ENCODE peak calls at places on chromosomes 1 and 21, in seven cellular contexts. J, L, W, H, D, Y and M are unnamed samples.

GRCh38 chr1:36248250-36248894 is 24.1 kb downstream of the THRAP3 start:
- DNase-seq in J (no peak), L (peak), W (peak), H (no peak), D (peak), Y (peak), M (peak)

GRCh38 chr1:206631085-206631509 is 4.2 kb upstream of the DYRK3 start:
- DNase-seq in J (no peak), L (peak), W (no peak), H (peak), D (no peak), Y (peak), M (no peak)

GRCh38 chr1:7289694-7290093 is 481.4 kb upstream of the VAMP3 start:
- DNase-seq in J (no peak), L (no peak), W (no peak), H (no peak), D (no peak), Y (no peak), M (no peak)

GRCh38 chr1:29426701-29427279 is 190.5 kb downstream of the PTPRU start:
- DNase-seq in J (no peak), L (no peak), W (no peak), H (peak), D (no peak), Y (no peak), M (no peak)

GRCh38 chr1:213745451-213745850 is 242.3 kb upstream of the PROX1 start:
- DNase-seq in J (no peak), L (no peak), W (no peak), H (no peak), D (no peak), Y (no peak), M (no peak)

GRCh38 chr1:100034465-100034864 is 64.7 kb downstream of the SLC35A3 start:
- DNase-seq in J (no peak), L (no peak), W (no peak), H (peak), D (no peak), Y (no peak), M (no peak)

GRCh38 chr1:48026701-48027532 is 29.7 kb upstream of the TRABD2B start:
- DNase-seq in J (no peak), L (no peak), W (no peak), H (no peak), D (no peak), Y (no peak), M (no peak)

GRCh38 chr1:163195728-163196448 is 6.8 kb downstream of the RGS5 start:
- DNase-seq in J (no peak), L (no peak), W (no peak), H (no peak), D (no peak), Y (no peak), M (no peak)

GRCh38 chr1:32273389-32274208 is 18.3 kb upstream of the HDAC1 start:
- DNase-seq in J (no peak), L (peak), W (no peak), H (no peak), D (no peak), Y (peak), M (no peak)

GRCh38 chr1:166974647-166975345 is 544 bp downstream of the ILDR2 start:
- DNase-seq in J (no peak), L (no peak), W (no peak), H (no peak), D (no peak), Y (no peak), M (no peak)

GRCh38 chr1:89081005-89081404 is 16.0 kb upstream of the GBP1 start:
- DNase-seq in J (no peak), L (no peak), W (no peak), H (no peak), D (no peak), Y (no peak), M (no peak)

GRCh38 chr1:163107655-163108054 is 38.5 kb downstream of the RGS4 start:
- DNase-seq in J (no peak), L (no peak), W (no peak), H (no peak), D (no peak), Y (no peak), M (no peak)

GRCh38 chr1:205916541-205916940 is 26.7 kb downstream of the SLC26A9 start:
- DNase-seq in J (no peak), L (no peak), W (no peak), H (no peak), D (no peak), Y (no peak), M (no peak)

GRCh38 chr1:112929979-112930378 is 26.0 kb downstream of the SLC16A1 start:
- DNase-seq in J (no peak), L (no peak), W (no peak), H (no peak), D (no peak), Y (no peak), M (no peak)

GRCh38 chr1:158527190-158527815 is 26.9 kb downstream of the OR6Y1 start:
- DNase-seq in J (no peak), L (no peak), W (peak), H (peak), D (no peak), Y (no peak), M (no peak)

GRCh38 chr1:17277511-17278159 is 28.7 kb downstream of the PADI3 start:
- DNase-seq in J (no peak), L (peak), W (no peak), H (no peak), D (no peak), Y (no peak), M (no peak)

GRCh38 chr1:39659110-39659509 is 12.8 kb downstream of the NT5C1A start:
- DNase-seq in J (no peak), L (no peak), W (no peak), H (no peak), D (no peak), Y (no peak), M (no peak)

GRCh38 chr1:52192436-52192835 is 50.5 kb downstream of the ZFYVE9 start:
- DNase-seq in J (no peak), L (no peak), W (no peak), H (no peak), D (no peak), Y (no peak), M (no peak)

GRCh38 chr1:40032240-40032891 is 8.2 kb upstream of the CAP1 start:
- DNase-seq in J (no peak), L (peak), W (peak), H (peak), D (no peak), Y (peak), M (peak)

GRCh38 chr1:232704694-232705680 is 75.1 kb upstream of the SIPA1L2 start:
- DNase-seq in J (no peak), L (peak), W (peak), H (peak), D (peak), Y (peak), M (peak)

GRCh38 chr1:225544924-225545323 is 108.0 kb downstream of the ENAH start:
- DNase-seq in J (no peak), L (no peak), W (no peak), H (no peak), D (no peak), Y (no peak), M (no peak)

GRCh38 chr21:43851593-43851992 is 13.4 kb upstream of the AGPAT3 start:
- DNase-seq in J (no peak), L (no peak), W (no peak), H (no peak), D (no peak), Y (no peak), M (no peak)

GRCh38 chr1:173476664-173477285 is 360 bp upstream of the PRDX6 start:
- DNase-seq in J (peak), L (peak), W (peak), H (peak), D (peak), Y (peak), M (peak)

GRCh38 chr1:28280961-28281360 is 21.6 kb downstream of the SESN2 start:
- DNase-seq in J (no peak), L (no peak), W (no peak), H (no peak), D (no peak), Y (no peak), M (no peak)

GRCh38 chr1:52325782-52326181 is 40.2 kb downstream of the CC2D1B start:
- DNase-seq in J (no peak), L (no peak), W (no peak), H (no peak), D (no peak), Y (no peak), M (no peak)

GRCh38 chr1:6157132-6157527 is 23.0 kb downstream of the CHD5 start:
- DNase-seq in J (no peak), L (no peak), W (no peak), H (no peak), D (no peak), Y (no peak), M (no peak)

GRCh38 chr1:110433213-110433612 is 17.7 kb upstream of the PROK1 start:
- DNase-seq in J (no peak), L (no peak), W (no peak), H (no peak), D (no peak), Y (no peak), M (no peak)

GRCh38 chr21:31520506-31521163 is 138.9 kb upstream of the SOD1 start:
- DNase-seq in J (no peak), L (no peak), W (no peak), H (no peak), D (no peak), Y (no peak), M (no peak)

GRCh38 chr1:9724706-9725476 is 73.4 kb downstream of the PIK3CD start:
- DNase-seq in J (peak), L (peak), W (peak), H (no peak), D (no peak), Y (peak), M (no peak)

GRCh38 chr1:246043556-246043955 is 463.5 kb downstream of the SMYD3 start:
- DNase-seq in J (no peak), L (no peak), W (no peak), H (peak), D (no peak), Y (no peak), M (no peak)

GRCh38 chr1:236795757-236796719 is 946 bp downstream of the MTR start:
- DNase-seq in J (no peak), L (no peak), W (peak), H (no peak), D (no peak), Y (no peak), M (no peak)

GRCh38 chr1:97820470-97821188 is 100.2 kb downstream of the DPYD start:
- DNase-seq in J (no peak), L (no peak), W (no peak), H (no peak), D (no peak), Y (no peak), M (peak)

GRCh38 chr1:74811421-74812179 is 78.6 kb downstream of the TYW3 start:
- DNase-seq in J (no peak), L (no peak), W (no peak), H (no peak), D (no peak), Y (peak), M (no peak)

GRCh38 chr1:178609015-178609414 is 96.1 kb downstream of the TEX35 start:
- DNase-seq in J (no peak), L (no peak), W (peak), H (no peak), D (no peak), Y (no peak), M (no peak)

GRCh38 chr1:113021430-113022085 is 51.4 kb upstream of the LRIG2 start:
- DNase-seq in J (no peak), L (no peak), W (peak), H (peak), D (no peak), Y (no peak), M (peak)

GRCh38 chr21:24590261-24590660 is 1017.0 kb downstream of the MRPL39 start:
- DNase-seq in J (no peak), L (no peak), W (no peak), H (no peak), D (no peak), Y (no peak), M (no peak)

GRCh38 chr1:117564227-117565082 is 41.4 kb upstream of the TENT5C start:
- DNase-seq in J (no peak), L (no peak), W (no peak), H (no peak), D (no peak), Y (no peak), M (no peak)

GRCh38 chr1:202235856-202236837 is 42.5 kb downstream of the LGR6 start:
- DNase-seq in J (peak), L (peak), W (peak), H (peak), D (peak), Y (peak), M (no peak)

GRCh38 chr1:202462342-202463076 is 114.0 kb downstream of the PPP1R12B start:
- DNase-seq in J (no peak), L (no peak), W (no peak), H (peak), D (no peak), Y (peak), M (peak)